ENCODE peak calls at places on chromosomes 7 and 10, in six cellular contexts. B, Y, T, R, C and Q are unnamed samples.

GRCh38 chr10:89207181-89207800 is at the start of gene CH25H:
- DNase-seq in R (peak), B (peak), C (peak), Y (peak), T (peak), Q (peak)

GRCh38 chr10:13812804-13813203 is 226.0 kb downstream of the PRPF18 start:
- DNase-seq in B (no peak), T (no peak), R (no peak), C (no peak), Y (no peak), Q (no peak)

GRCh38 chr10:69316313-69317059 is 38.2 kb downstream of the HK1 start:
- DNase-seq in C (no peak), B (no peak), R (peak), Y (peak), T (peak), Q (no peak)

GRCh38 chr7:33868151-33868550 is 37.2 kb upstream of the BMPER start:
- DNase-seq in B (no peak), T (no peak), R (no peak), Y (peak), C (no peak), Q (no peak)

GRCh38 chr10:62779487-62780248 is 24.9 kb upstream of the ADO start:
- DNase-seq in B (peak), Y (peak), T (peak), C (no peak), R (no peak), Q (peak)

GRCh38 chr10:94677691-94678090 is 5.8 kb upstream of the CYP2C18 start:
- DNase-seq in B (no peak), C (no peak), T (no peak), Y (no peak), R (no peak), Q (no peak)

GRCh38 chr10:74544106-74544505 is 282.3 kb upstream of the KAT6B start:
- DNase-seq in C (no peak), B (no peak), Y (peak), T (peak), R (no peak), Q (no peak)

GRCh38 chr7:89618269-89618668 is 536.0 kb upstream of the STEAP1 start:
- DNase-seq in T (no peak), Y (no peak), B (no peak), C (no peak), R (no peak), Q (no peak)

GRCh38 chr10:69439813-69440506 is 11.3 kb upstream of the TSPAN15 start:
- DNase-seq in T (peak), C (no peak), R (no peak), Y (peak), B (no peak), Q (no peak)

GRCh38 chr10:55410415-55410885 is 609.4 kb upstream of the PCDH15 start:
- DNase-seq in T (no peak), B (no peak), C (peak), R (peak), Y (no peak), Q (no peak)
- TF ChIP-seq CTCF in T (no peak), B (no peak), C (no peak), R (no peak), Y (peak), Q (no peak)

GRCh38 chr10:127322286-127322685 is 125.9 kb upstream of the INSYN2A start:
- DNase-seq in Y (peak), R (no peak), B (no peak), C (no peak), T (no peak), Q (no peak)
- TF ChIP-seq CTCF in Y (no peak), R (no peak), B (no peak), C (no peak), T (no peak), Q (no peak)

DNA sequence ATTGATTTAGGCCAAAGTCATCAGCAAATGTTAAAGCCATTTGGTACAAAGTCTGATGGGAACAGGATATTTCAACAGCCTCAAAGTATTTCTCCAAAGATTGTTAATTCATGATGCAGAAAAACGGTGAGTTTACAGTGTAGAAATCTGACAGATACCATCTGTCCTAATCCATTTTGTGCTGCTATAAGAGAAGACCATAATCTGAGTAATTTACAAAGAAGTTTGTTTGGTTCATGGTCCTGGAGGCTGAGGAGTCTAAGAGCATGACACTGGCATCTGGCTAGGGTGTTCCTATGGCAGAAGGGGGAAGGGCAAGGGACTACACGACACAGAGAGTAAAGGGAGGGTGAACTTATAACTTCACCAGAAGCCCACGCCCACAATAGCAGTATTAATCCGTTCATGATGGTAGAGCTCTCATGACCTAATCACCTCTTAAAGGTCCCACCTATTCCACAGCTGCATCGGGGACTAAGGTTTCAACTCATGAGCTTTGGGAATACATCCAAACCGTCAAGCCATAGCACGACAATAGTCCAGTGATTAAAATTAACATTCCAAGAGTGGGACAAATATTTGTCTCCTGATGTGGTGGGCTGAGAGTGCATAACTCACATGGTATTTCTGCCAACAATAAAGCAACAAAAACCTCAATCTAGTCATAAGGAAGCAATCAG is 298.6 kb upstream of the AKR1E2 start:
- DNase-seq in R (no peak), C (no peak), T (peak), B (no peak), Y (peak), Q (no peak)
- TF ChIP-seq CTCF in R (no peak), C (no peak), T (no peak), B (no peak), Y (no peak), Q (no peak)

GRCh38 chr10:122551450-122551849 is 9.1 kb upstream of the DMBT1 start:
- DNase-seq in Y (no peak), B (no peak), T (no peak), R (no peak), C (no peak), Q (no peak)
- TF ChIP-seq CTCF in Y (no peak), B (no peak), T (no peak), R (no peak), C (no peak), Q (no peak)

GRCh38 chr7:42185726-42186125 is 51.3 kb downstream of the GLI3 start:
- DNase-seq in Y (no peak), B (no peak), C (no peak), R (no peak), T (no peak), Q (no peak)

GRCh38 chr7:42189535-42189934 is 47.5 kb downstream of the GLI3 start:
- DNase-seq in T (peak), Y (peak), R (no peak), C (no peak), B (no peak), Q (no peak)

GRCh38 chr7:42183547-42183946 is 53.5 kb downstream of the GLI3 start:
- DNase-seq in T (no peak), R (no peak), C (no peak), B (no peak), Y (no peak), Q (no peak)

GRCh38 chr7:42181566-42181965 is 55.4 kb downstream of the GLI3 start:
- DNase-seq in Y (no peak), T (no peak), B (no peak), C (no peak), R (no peak), Q (no peak)

GRCh38 chr7:42186181-42186580 is 50.8 kb downstream of the GLI3 start:
- DNase-seq in C (peak), R (no peak), B (no peak), Y (no peak), T (no peak), Q (no peak)
- TF ChIP-seq CTCF in C (peak), R (no peak), B (peak), Y (peak), T (peak), Q (peak)

GRCh38 chr7:36304099-36304425 is 85.6 kb upstream of the ANLN start:
- DNase-seq in T (no peak), B (no peak), R (peak), C (no peak), Y (no peak), Q (no peak)
- TF ChIP-seq CTCF in T (no peak), B (no peak), R (no peak), C (no peak), Y (no peak), Q (no peak)